ENCODE peak calls at places on chromosomes 2 and 18, in eight cellular contexts. O, R, E, Y, J, L, H and F are unnamed samples.

GRCh38 chr2:7812231-7812995 is 869.4 kb upstream of the ID2 start:
- DNase-seq in J (no peak), E (no peak), H (peak), O (no peak), L (no peak), R (no peak), Y (peak), F (peak)

GRCh38 chr2:100242891-100243670 is 79.2 kb downstream of the LONRF2 start:
- DNase-seq in J (peak), Y (peak), H (peak), R (peak), E (peak), L (peak), O (peak), F (peak)

GRCh38 chr2:147843421-147843863 is 1.4 kb upstream of the ACVR2A start:
- DNase-seq in J (no peak), E (no peak), R (no peak), L (no peak), H (no peak), O (no peak), Y (no peak), F (no peak)

GRCh38 chr2:217555075-217555876 is 447.5 kb downstream of the TNS1 start:
- DNase-seq in E (peak), H (no peak), J (no peak), L (peak), O (no peak), R (peak), Y (peak), F (no peak)

GRCh38 chr2:48209214-48209885 is 303.1 kb upstream of the FBXO11 start:
- DNase-seq in O (no peak), H (peak), J (no peak), R (no peak), E (no peak), L (no peak), Y (no peak), F (no peak)

GRCh38 chr2:159164457-159164894 is 122.0 kb downstream of the WDSUB1 start:
- DNase-seq in E (peak), Y (no peak), L (no peak), O (no peak), J (no peak), H (no peak), R (no peak), F (no peak)

GRCh38 chr2:232076736-232077135 is 115.2 kb downstream of the DIS3L2 start:
- DNase-seq in O (no peak), R (no peak), E (no peak), H (no peak), L (no peak), Y (peak), J (no peak), F (no peak)

GRCh38 chr18:77102246-77103040 is 30.1 kb downstream of the MBP start:
- DNase-seq in O (no peak), Y (peak), R (no peak), L (no peak), H (peak), E (no peak), J (no peak), F (peak)

GRCh38 chr2:27753744-27754588 is 17.6 kb upstream of the MRPL33 start:
- DNase-seq in O (peak), J (peak), R (peak), E (peak), L (peak), H (peak), Y (peak), F (peak)

GRCh38 chr2:86022661-86023365 is 82.9 kb downstream of the POLR1A start:
- DNase-seq in J (no peak), E (no peak), R (no peak), Y (no peak), O (no peak), L (no peak), H (no peak), F (no peak)

GRCh38 chr2:70069049-70069448 is 18.2 kb upstream of the PCBP1 start:
- DNase-seq in H (no peak), O (no peak), E (no peak), R (no peak), J (no peak), Y (no peak), L (no peak), F (no peak)

GRCh38 chr2:28736034-28736433 is 15.6 kb upstream of the PPP1CB start:
- DNase-seq in J (no peak), O (no peak), Y (no peak), R (peak), H (peak), E (no peak), L (no peak), F (no peak)

GRCh38 chr18:49052891-49053644 is 102.3 kb upstream of the SMAD7 start:
- DNase-seq in E (peak), R (no peak), O (no peak), J (no peak), Y (peak), L (no peak), H (peak), F (peak)

GRCh38 chr2:216773072-216773471 is 77.7 kb upstream of the IGFBP5 start:
- DNase-seq in H (no peak), J (peak), O (no peak), Y (no peak), E (no peak), L (no peak), R (no peak), F (no peak)

GRCh38 chr2:197499594-197500502 is at the start of the genes HSPD1 and HSPE1:
- DNase-seq in E (peak), Y (peak), J (peak), L (peak), H (peak), O (peak), R (peak), F (peak)

GRCh38 chr2:85434677-85435076 is 16.2 kb downstream of the SH2D6 start:
- DNase-seq in Y (no peak), H (no peak), O (no peak), J (no peak), E (no peak), L (no peak), R (no peak), F (no peak)

GRCh38 chr2:6826081-6826913 is 39.4 kb downstream of the CMPK2 start:
- DNase-seq in J (no peak), L (peak), H (peak), O (peak), E (peak), R (no peak), Y (peak), F (no peak)

GRCh38 chr2:229282758-229283546 is 11.9 kb upstream of the PID1 start:
- DNase-seq in L (no peak), H (peak), E (no peak), R (peak), J (no peak), O (no peak), Y (peak), F (peak)

GRCh38 chr2:14778015-14778414 is 145.5 kb downstream of the LRATD1 start:
- DNase-seq in L (no peak), O (no peak), Y (peak), R (no peak), E (no peak), J (no peak), H (peak), F (no peak)

GRCh38 chr2:188511346-188511745 is 219.7 kb downstream of the GULP1 start:
- DNase-seq in R (no peak), E (no peak), L (no peak), J (no peak), H (no peak), O (no peak), Y (no peak), F (no peak)

GRCh38 chr18:76391746-76392145 is 103.3 kb downstream of the ZNF516 start:
- DNase-seq in Y (no peak), O (no peak), L (no peak), H (no peak), J (no peak), E (no peak), R (peak), F (no peak)

GRCh38 chr2:86028763-86029381 is 76.8 kb downstream of the POLR1A start:
- DNase-seq in J (peak), R (peak), E (no peak), Y (no peak), H (no peak), O (no peak), L (no peak), F (no peak)

GRCh38 chr2:226489765-226490164 is 309.9 kb downstream of the IRS1 start:
- DNase-seq in O (peak), H (peak), L (no peak), J (no peak), Y (peak), E (no peak), R (no peak), F (no peak)

GRCh38 chr2:149645391-149645790 is 57.8 kb upstream of the MMADHC start:
- DNase-seq in H (peak), L (no peak), R (no peak), J (no peak), Y (peak), O (no peak), E (no peak), F (no peak)

GRCh38 chr2:76298022-76298421 is 587.3 kb upstream of the GCFC2 start:
- DNase-seq in H (no peak), L (no peak), E (no peak), O (no peak), Y (no peak), R (no peak), J (no peak), F (no peak)

GRCh38 chr2:240948905-240949790 is 43.0 kb downstream of the CROCC2 start:
- DNase-seq in O (no peak), J (peak), H (no peak), L (no peak), R (peak), E (no peak), Y (no peak), F (no peak)

GRCh38 chr2:56224316-56224715 is 40.5 kb downstream of the CCDC85A start:
- DNase-seq in J (no peak), L (no peak), H (no peak), E (no peak), R (no peak), Y (no peak), O (no peak), F (no peak)

GRCh38 chr2:233185963-233186362 is 65.5 kb upstream of the ATG16L1 start:
- DNase-seq in J (no peak), O (no peak), L (no peak), E (no peak), H (no peak), R (no peak), Y (no peak), F (no peak)
- TF ChIP-seq CTCF in J (no peak), O (no peak), L (no peak), E (no peak), H (no peak), R (no peak), Y (no peak), F (no peak)

GRCh38 chr2:12316464-12316863 is 400.3 kb upstream of the TRIB2 start:
- DNase-seq in L (no peak), J (no peak), H (no peak), Y (no peak), E (no peak), O (no peak), R (no peak), F (no peak)

GRCh38 chr2:12317853-12318426 is 398.8 kb upstream of the TRIB2 start:
- DNase-seq in L (no peak), J (no peak), O (no peak), R (peak), Y (no peak), H (peak), E (no peak), F (peak)

GRCh38 chr2:12315224-12315623 is 401.5 kb upstream of the TRIB2 start:
- DNase-seq in O (no peak), J (no peak), H (no peak), Y (no peak), R (no peak), E (no peak), L (no peak), F (no peak)

GRCh38 chr2:12318427-12319057 is 398.2 kb upstream of the TRIB2 start:
- DNase-seq in H (peak), O (no peak), R (peak), L (no peak), Y (peak), J (no peak), E (no peak), F (peak)

DNA sequence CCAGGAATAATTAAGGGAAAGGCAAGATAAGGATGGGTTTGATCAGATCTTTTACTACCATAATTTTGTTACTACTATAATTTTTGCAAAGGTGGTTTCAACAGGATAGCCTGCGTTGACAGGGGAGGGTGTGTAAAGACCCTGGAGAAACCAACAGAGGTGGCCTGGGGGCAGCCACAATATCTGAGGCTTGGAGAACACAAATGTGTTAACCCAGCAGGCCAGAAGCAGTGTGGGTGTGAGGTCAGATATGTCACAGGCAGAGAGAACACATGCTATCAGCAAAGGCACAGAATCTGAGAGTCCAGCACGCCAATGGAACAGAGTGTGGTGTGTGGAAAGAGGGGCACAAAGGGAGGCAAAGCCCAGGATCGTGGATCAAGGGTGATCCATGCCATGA is 399.4 kb upstream of the TRIB2 start:
- DNase-seq in L (no peak), E (no peak), O (no peak), J (no peak), H (no peak), Y (no peak), R (no peak), F (no peak)
- TF ChIP-seq CTCF in L (no peak), E (no peak), O (no peak), J (no peak), H (no peak), Y (no peak), R (no peak), F (no peak)

GRCh38 chr2:177557794-177558193 is 165.2 kb downstream of the AGPS start:
- DNase-seq in O (no peak), L (no peak), R (no peak), E (no peak), H (no peak), Y (no peak), J (no peak), F (no peak)
- TF ChIP-seq CTCF in O (no peak), L (no peak), R (no peak), E (no peak), H (no peak), Y (no peak), J (no peak), F (no peak)

GRCh38 chr18:11757084-11757590 is 68.1 kb downstream of the GNAL start:
- DNase-seq in H (no peak), R (no peak), O (no peak), Y (no peak), E (peak), J (no peak), L (no peak), F (no peak)

GRCh38 chr18:11760498-11761158 is 71.6 kb downstream of the GNAL start:
- DNase-seq in H (no peak), J (no peak), R (no peak), E (no peak), Y (no peak), O (no peak), L (no peak), F (no peak)

GRCh38 chr18:11759456-11759855 is 70.4 kb downstream of the GNAL start:
- DNase-seq in Y (no peak), L (no peak), O (no peak), R (no peak), H (no peak), E (no peak), J (no peak), F (no peak)

GRCh38 chr18:11762429-11762828 is 73.4 kb downstream of the GNAL start:
- DNase-seq in H (no peak), R (no peak), O (no peak), L (no peak), E (no peak), Y (no peak), J (no peak), F (no peak)

DNA sequence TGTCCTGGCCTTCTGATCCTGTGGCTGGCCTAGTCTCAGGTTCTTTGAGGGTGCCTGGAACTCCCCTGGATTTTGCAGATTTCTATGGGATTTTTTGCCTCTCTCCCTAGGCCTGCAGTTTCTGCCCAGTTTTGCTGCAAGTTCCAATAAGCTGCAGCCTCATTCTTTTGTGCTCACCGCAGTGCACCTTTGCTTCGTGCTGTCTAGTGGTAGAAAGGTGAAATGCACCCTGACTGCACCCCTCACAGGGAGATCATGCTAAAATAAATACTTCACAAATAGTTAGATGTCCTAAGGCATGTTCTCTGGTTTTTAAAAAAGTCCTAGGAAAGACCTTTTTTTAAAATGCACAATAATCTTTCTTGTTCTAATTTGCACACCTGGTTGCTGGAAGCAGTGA is 72.5 kb downstream of the GNAL start:
- DNase-seq in L (no peak), J (no peak), H (peak), O (peak), R (no peak), E (no peak), Y (no peak), F (no peak)
- TF ChIP-seq CTCF in L (peak), J (no peak), H (peak), O (no peak), R (no peak), E (peak), Y (peak), F (no peak)

GRCh38 chr2:213763358-213763757 is 479.1 kb downstream of the SPAG16 start:
- DNase-seq in J (no peak), O (no peak), H (no peak), L (no peak), R (no peak), Y (no peak), E (no peak), F (no peak)
- TF ChIP-seq CTCF in J (no peak), O (no peak), H (no peak), L (no peak), R (no peak), Y (no peak), E (no peak), F (no peak)

DNA sequence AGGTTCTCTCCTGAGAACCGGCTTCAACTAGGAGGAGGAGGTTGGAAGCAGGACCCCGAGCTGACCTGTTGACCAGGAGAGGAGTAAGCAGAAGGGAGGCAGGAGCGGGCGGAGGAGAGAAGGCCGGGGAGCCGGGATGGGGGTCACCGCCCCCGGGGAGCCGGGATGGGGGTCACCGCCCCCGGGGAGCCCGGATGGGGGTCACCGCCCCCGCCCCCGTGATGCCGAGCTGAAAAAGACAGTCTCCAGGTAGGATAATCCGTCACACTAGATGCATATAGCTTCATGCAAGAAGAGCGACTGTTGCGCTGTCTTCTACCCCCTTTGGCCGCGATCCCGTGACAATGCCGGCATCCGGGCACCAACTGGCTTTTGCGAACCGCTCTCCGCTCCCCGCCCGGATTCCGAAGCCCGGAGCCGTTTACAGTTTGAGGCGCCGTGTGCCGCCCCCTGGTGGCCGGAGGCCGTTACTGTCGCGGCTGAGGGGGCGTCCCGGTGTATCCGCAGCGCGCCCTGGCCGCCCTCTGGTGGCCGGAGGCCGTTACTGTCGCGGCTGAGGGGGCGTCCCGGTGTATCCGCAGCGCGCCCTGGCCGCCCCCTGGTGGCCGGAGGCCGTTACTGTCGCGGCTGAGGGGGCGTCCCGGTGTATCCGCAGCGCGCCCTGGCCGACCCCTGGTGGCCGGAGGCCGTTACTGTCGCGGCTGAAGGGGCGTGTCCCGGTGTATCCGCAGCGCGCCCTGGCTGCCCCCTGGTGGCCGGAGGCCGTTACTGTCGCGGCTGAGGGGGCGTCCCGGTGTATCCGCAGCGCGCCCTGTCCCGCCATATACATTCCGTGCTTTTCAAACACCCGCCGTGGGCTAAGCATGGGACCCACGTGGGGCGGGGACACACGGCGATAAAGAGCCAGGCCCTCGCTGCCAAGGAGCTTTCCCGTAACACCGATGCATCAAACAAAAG is 89.6 kb downstream of the ACTR3 start:
- DNase-seq in O (peak), Y (no peak), J (no peak), L (peak), E (peak), R (peak), H (no peak), F (no peak)
- TF ChIP-seq CTCF in O (peak), Y (peak), J (peak), L (peak), E (peak), R (no peak), H (peak), F (peak)

GRCh38 chr2:221969087-221969829 is 329.5 kb downstream of the PAX3 start:
- DNase-seq in J (no peak), Y (peak), O (peak), R (no peak), E (peak), L (peak), H (peak), F (no peak)
- TF ChIP-seq CTCF in J (peak), Y (peak), O (peak), R (peak), E (peak), L (peak), H (peak), F (peak)